ENCODE peak calls at places on chromosome 10, in four cellular contexts. E is PC-9, U is prostate gland, N is upper lobe of left lung. J is an unnamed sample. For H3K36me3, the result is how much of the 10 kb centered on the place peaks cover.

GRCh38 chr10:76738991-76739390 is 898.6 kb downstream of the KCNMA1 start:
- DNase-seq in E (no peak), U (no peak), N (no peak), J (no peak)

GRCh38 chr10:28496481-28496961 is 36.4 kb upstream of the WAC start:
- DNase-seq in E (peak), U (no peak), N (no peak), J (no peak)

GRCh38 chr10:22429146-22429545 is 83.8 kb downstream of the SPAG6 start:
- DNase-seq in E (peak), U (no peak), N (no peak), J (no peak)

GRCh38 chr10:3785849-3786290 is 861 bp upstream of the KLF6 start:
- DNase-seq in E (no peak), U (no peak), N (no peak), J (no peak)

GRCh38 chr10:76736848-76737495 is 900.6 kb downstream of the KCNMA1 start:
- DNase-seq in E (no peak), U (no peak), N (no peak), J (no peak)

GRCh38 chr10:126669188-126669587 is 1.3 kb downstream of the C10orf90 start:
- DNase-seq in E (no peak), U (peak), N (no peak), J (peak)

GRCh38 chr10:33070101-33070500 is 112.1 kb upstream of the ITGB1 start:
- DNase-seq in E (no peak), U (no peak), N (no peak), J (no peak)

GRCh38 chr10:4990217-4990616 is 13.4 kb downstream of the AKR1C2 start:
- DNase-seq in E (no peak), U (no peak), N (no peak), J (no peak)

GRCh38 chr10:124577651-124578050 is 116.0 kb downstream of the LHPP start:
- DNase-seq in E (no peak), U (no peak), N (no peak), J (no peak)

GRCh38 chr10:118238573-118239240 is 103.4 kb downstream of the FAM204A start:
- DNase-seq in E (peak), U (no peak), N (no peak), J (no peak)

GRCh38 chr10:13563481-13564445 is 23.0 kb upstream of the PRPF18 start:
- DNase-seq in E (no peak), U (no peak), N (no peak), J (no peak)

GRCh38 chr10:117186832-117187615 is 10.3 kb upstream of the KCNK18 start:
- DNase-seq in E (peak), U (no peak), N (no peak), J (no peak)

GRCh38 chr10:129602938-129603520 is 136.0 kb downstream of the MGMT start:
- DNase-seq in E (no peak), U (no peak), N (no peak), J (no peak)

GRCh38 chr10:92832121-92832520 is 16.2 kb upstream of the EXOC6 start:
- DNase-seq in E (no peak), U (no peak), N (no peak), J (no peak)

GRCh38 chr10:13099144-13099665 is 758 bp upstream of the OPTN start:
- DNase-seq in E (peak), U (peak), N (peak), J (no peak)

GRCh38 chr10:132331259-132331955 is 586 bp upstream of the LRRC27 start:
- DNase-seq in E (no peak), U (no peak), N (no peak), J (no peak)

GRCh38 chr10:99658622-99659030 is 683 bp upstream of the ENTPD7 start:
- DNase-seq in E (no peak), U (peak), N (peak), J (no peak)

GRCh38 chr10:113091921-113092320 is 141.9 kb downstream of the TCF7L2 start:
- DNase-seq in E (no peak), U (no peak), N (no peak), J (no peak)
- H3K36me3 ChIP-seq in E (under half), U (under half), N (under half), J (under half)

GRCh38 chr10:104267721-104268690 is 978 bp upstream of the GSTO2 start:
- DNase-seq in E (no peak), U (no peak), N (no peak), J (no peak)
- H3K36me3 ChIP-seq in E (under half), U (under half), N (under half), J (under half)

DNA sequence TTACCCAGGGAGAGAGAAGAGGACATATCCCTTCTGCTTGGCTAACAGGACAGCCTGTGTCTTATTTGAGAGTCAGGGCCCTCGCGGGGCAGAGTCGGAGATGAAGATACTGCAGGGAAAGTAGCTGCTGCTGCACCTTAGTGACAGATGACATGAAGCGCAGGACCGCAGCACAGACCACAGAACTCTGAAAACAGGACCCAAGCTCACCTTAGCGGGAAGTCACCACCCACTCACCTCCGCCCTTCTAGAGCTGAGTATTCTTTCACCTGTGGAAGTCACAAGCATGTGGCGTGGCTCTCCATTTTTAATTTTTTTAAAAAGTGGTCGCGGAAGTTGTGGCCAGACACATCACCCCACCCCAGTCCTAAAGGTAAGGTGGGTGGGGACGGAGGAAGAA is 191.4 kb downstream of the FAM107B start:
- DNase-seq in E (no peak), U (no peak), N (no peak), J (no peak)
- H3K36me3 ChIP-seq in E (under half), U (under half), N (under half), J (under half)

GRCh38 chr10:63423489-63423888 is 42.3 kb downstream of the JMJD1C start:
- DNase-seq in E (no peak), U (no peak), N (no peak), J (no peak)

GRCh38 chr10:63429280-63429679 is 36.5 kb downstream of the JMJD1C start:
- DNase-seq in E (no peak), U (no peak), N (no peak), J (no peak)

GRCh38 chr10:63427013-63427412 is 38.8 kb downstream of the JMJD1C start:
- DNase-seq in E (no peak), U (no peak), N (no peak), J (no peak)

GRCh38 chr10:63424576-63424975 is 41.2 kb downstream of the JMJD1C start:
- DNase-seq in E (no peak), U (no peak), N (no peak), J (no peak)

DNA sequence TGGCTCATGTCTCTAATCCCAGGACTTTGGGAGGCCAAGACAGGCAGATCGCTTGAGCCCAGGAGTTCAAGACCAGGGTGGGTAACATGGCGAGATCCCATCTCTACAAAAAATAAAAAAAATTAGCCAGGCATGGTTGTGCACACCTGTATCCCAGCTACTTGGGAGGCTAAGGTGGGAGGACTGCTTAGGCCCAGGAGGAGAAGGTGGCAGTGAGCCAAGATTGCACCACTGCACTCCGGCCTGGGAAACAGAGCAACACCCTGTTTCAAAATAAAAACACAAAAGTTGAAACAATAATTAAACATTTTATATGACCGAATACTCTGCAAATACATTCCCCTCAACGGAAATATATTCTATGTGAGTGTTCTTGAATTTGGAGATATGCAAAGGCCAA is 40.3 kb downstream of the JMJD1C start:
- DNase-seq in E (no peak), U (no peak), N (no peak), J (no peak)
- H3K36me3 ChIP-seq in E (under half), U (under half), N (under half), J (under half)

GRCh38 chr10:128052696-128053095 is 73.5 kb downstream of the MKI67 start:
- DNase-seq in E (no peak), U (no peak), N (no peak), J (no peak)

GRCh38 chr10:128055061-128055868 is 71.0 kb downstream of the MKI67 start:
- DNase-seq in E (no peak), U (no peak), N (no peak), J (no peak)

GRCh38 chr10:128054163-128054970 is 71.9 kb downstream of the MKI67 start:
- DNase-seq in E (no peak), U (no peak), N (peak), J (no peak)

GRCh38 chr10:128051548-128051947 is 74.7 kb downstream of the MKI67 start:
- DNase-seq in E (no peak), U (no peak), N (no peak), J (no peak)

DNA sequence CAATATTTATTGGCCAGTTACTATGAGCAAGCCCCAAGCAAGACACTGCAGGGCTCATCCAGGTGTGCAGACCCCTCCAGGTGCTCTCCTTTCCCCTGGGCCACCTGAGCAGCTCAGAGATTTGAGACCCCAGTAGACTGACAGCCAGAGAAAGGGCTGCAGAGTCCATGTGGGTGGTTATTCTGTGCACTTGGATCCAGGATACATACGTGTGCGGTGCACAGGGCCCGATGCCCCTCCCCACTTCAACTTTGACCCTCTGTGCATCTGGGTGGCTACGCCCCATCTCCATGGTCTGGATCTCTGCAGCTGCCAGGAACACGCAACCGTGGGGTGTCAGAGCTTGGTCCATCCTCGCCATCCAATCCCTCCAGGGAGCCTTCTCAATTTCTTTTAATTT is 72.9 kb downstream of the MKI67 start:
- DNase-seq in E (no peak), U (no peak), N (no peak), J (no peak)
- H3K36me3 ChIP-seq in E (under half), U (under half), N (under half), J (under half)

DNA sequence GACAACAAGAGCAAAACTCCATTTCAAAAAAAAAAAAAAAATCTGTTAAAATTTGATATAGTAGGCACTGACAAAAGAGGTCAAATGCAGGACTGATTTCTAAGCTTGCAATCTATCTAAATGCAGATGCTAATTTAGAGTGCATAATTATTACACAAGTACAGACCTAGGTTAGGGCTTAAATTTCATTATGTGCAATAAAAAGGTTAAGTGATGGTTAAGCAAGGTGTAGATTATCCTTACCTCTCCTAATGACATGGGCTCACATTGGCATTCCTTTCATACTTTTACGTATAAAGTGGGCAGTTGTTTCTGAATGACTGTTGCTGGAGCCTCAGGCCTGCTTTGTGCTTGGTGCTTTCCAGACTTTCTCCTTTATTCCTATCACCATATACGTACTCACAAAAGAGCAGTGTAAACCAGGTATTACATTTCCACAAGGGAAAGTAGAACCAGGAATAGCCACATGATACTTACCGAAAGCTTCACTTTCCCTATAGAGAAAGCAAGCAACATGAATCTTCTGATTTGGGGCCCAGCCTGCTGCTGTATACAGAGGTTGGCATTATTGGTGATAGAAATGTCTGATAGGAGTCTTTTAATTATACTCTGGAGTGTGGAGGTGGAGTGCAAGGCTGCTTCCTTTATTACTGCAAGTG is 2.2 kb upstream of the CHCHD1 start:
- DNase-seq in E (no peak), U (no peak), N (no peak), J (no peak)
- H3K36me3 ChIP-seq in E (under half), U (under half), N (under half), J (under half)

DNA sequence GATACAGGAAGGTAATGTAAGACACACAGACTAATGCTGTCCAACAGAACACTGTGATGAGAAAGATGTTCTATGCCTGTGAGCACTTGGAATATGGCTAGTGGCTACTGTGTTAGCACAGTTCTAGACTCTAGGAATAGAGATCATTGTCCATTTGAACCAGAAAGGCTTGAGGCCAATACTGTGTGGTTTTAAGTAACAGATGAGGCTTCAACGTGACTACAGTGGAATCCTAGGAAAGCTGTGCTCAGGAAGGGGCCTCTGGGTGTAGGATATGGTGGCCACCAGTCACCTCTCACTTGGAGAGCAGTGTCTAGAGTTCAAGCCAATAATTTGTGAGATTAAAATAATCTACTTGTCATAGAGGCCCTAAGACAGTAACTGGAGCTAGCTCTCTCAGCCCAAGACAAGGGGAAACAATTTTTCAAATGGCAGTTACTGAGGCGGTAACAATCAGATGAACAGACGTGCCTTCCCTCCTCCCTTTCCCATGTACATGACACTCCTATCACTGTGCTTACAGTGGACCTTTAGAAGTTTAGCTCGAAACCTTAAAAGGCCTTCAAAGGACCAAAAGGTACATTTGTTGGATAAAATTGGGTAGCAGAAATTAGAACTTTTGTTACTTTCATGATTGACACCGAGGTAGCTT is 10.2 kb downstream of the ZDHHC16 start:
- DNase-seq in E (no peak), U (no peak), N (no peak), J (no peak)
- H3K36me3 ChIP-seq in E (under half), U (under half), N (under half), J (under half)

GRCh38 chr10:115980470-115980869 is 292.5 kb downstream of the GFRA1 start:
- DNase-seq in E (no peak), U (no peak), N (no peak), J (no peak)
- H3K36me3 ChIP-seq in E (under half), U (under half), N (under half), J (under half)

DNA sequence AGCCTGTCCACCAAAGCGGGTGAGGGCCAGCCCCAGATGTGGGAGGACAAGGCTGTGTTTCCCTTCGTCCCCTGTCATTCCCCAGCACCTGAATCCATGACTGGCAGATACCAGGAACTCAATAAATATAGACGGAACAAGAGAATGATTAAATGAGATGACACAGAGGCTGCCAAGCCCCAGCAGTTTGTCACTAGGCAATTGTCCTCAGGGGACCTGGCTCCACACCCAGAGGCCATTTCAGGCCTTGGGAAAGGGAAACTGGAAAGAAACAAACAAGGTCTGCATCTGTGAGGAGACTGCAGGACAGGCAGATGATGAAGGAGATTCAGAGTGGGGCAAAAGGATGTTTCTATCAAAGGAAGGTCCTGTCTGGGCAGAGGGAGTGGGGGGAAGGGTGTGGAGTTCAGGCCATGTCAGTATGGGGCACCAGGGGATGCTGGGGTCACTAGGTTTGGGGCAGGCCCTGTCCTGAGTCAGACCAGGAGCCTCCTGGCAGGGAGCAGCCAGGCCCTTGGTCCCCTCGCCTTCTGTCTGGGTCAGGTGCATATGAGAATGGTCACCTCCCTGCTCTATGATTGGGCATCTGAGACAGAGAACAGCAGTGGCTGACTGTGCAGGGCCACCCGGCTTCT is 576.3 kb downstream of the GRID1 start:
- DNase-seq in E (no peak), U (no peak), N (no peak), J (no peak)
- H3K36me3 ChIP-seq in E (under half), U (under half), N (under half), J (under half)

GRCh38 chr10:98236866-98237265 is 31.1 kb downstream of the LOXL4 start:
- DNase-seq in E (no peak), U (no peak), N (no peak), J (no peak)

GRCh38 chr10:98235876-98236275 is 32.1 kb downstream of the LOXL4 start:
- DNase-seq in E (no peak), U (no peak), N (no peak), J (no peak)

GRCh38 chr10:98226508-98227144 is 41.4 kb downstream of the LOXL4 start:
- DNase-seq in E (no peak), U (no peak), N (no peak), J (no peak)

DNA sequence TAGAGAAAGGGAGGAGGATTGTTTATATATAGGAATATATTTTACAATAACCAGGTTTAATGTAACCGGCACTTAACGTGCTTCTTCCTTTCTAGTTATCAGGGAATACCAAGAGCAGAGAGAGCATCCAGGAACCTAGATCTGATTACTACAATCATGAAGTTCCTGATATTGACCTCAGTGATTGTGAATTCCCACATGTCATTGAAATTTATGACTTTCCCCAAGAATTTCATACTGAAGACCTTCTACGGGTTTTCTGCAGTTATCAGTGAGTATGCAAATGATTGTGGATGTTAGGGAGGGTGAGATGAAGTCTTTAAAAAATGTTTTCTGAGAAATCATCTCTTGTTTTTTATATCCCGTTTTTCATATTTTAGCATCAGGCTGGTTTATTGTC is 36.6 kb downstream of the LOXL4 start:
- DNase-seq in E (no peak), U (no peak), N (no peak), J (no peak)
- H3K36me3 ChIP-seq in E (under half), U (under half), N (under half), J (under half)

J was measured in breast epithelium.